ENCODE peak calls at places on chromosomes 12 and 14, in seven cellular contexts. S is IMR-90; G is CD4-positive, CD25-positive, alpha-beta regulatory T cell; I is A673; E is BE2C; D is effector memory CD4-positive, alpha-beta T cell; B is NT2/D1. K is an unnamed sample.

GRCh38 chr12:1863823-1864222 is 43.5 kb downstream of the LRTM2 start:
- DNase-seq in S (no peak), G (no peak), I (no peak), E (no peak), D (no peak), B (no peak), K (no peak)

GRCh38 chr12:76259071-76259470 is 89.1 kb downstream of the BBS10 start:
- DNase-seq in S (peak; percentile 44), G (no peak), I (peak; percentile 39), E (no peak), D (no peak), B (peak; percentile 32), K (no peak)

GRCh38 chr12:48004039-48004940 is at the start of gene COL2A1:
- DNase-seq in S (peak; percentile 12), G (no peak), I (peak; percentile 47), E (peak; percentile 37), D (no peak), B (no peak), K (no peak)

GRCh38 chr12:23847857-23848256 is 101.6 kb downstream of the SOX5 start:
- DNase-seq in S (no peak), G (no peak), I (no peak), E (no peak), D (no peak), B (no peak), K (no peak)

GRCh38 chr14:35480119-35480769 is 53.7 kb upstream of the INSM2 start:
- DNase-seq in S (peak; percentile 3), G (no peak), I (no peak), E (no peak), D (no peak), B (no peak), K (no peak)

GRCh38 chr12:81644503-81644902 is 114.6 kb downstream of the PPFIA2 start:
- DNase-seq in S (peak; percentile 36), G (no peak), I (peak; percentile 65), E (no peak), D (no peak), B (peak; percentile 6), K (no peak)

GRCh38 chr12:40202095-40203059 is 22.4 kb upstream of the LRRK2 start:
- DNase-seq in S (no peak), G (no peak), I (no peak), E (no peak), D (no peak), B (no peak), K (no peak)

GRCh38 chr12:56645201-56645716 is 525 bp downstream of the ATP5F1B start:
- DNase-seq in S (no peak), G (no peak), I (no peak), E (no peak), D (no peak), B (no peak), K (no peak)

GRCh38 chr14:55430024-55430690 is 10.3 kb downstream of the TBPL2 start:
- DNase-seq in S (peak; percentile 86), G (peak; percentile 27), I (peak; percentile 72), E (peak; percentile 52), D (peak; percentile 31), B (peak; percentile 13), K (no peak)

GRCh38 chr12:65602579-65603295 is 221.5 kb upstream of the HMGA2 start:
- DNase-seq in S (peak; percentile 97), G (no peak), I (peak; percentile 92), E (peak; percentile 60), D (no peak), B (peak; percentile 65), K (peak; percentile 63)

GRCh38 chr14:94681300-94682060 is 69.3 kb downstream of the SERPINA3 start:
- DNase-seq in S (peak; percentile 42), G (no peak), I (peak; percentile 56), E (no peak), D (no peak), B (peak; percentile 43), K (peak; percentile 43)

GRCh38 chr12:101110856-101111255 is 99.2 kb downstream of the SLC5A8 start:
- DNase-seq in S (no peak), G (no peak), I (no peak), E (no peak), D (no peak), B (no peak), K (no peak)

GRCh38 chr12:26678697-26679660 is 154.0 kb downstream of the ITPR2 start:
- DNase-seq in S (peak; percentile 32), G (no peak), I (peak; percentile 94), E (no peak), D (no peak), B (peak; percentile 85), K (peak; percentile 47)

GRCh38 chr14:65069874-65070709 is 32.2 kb downstream of the MAX start:
- DNase-seq in S (no peak), G (no peak), I (no peak), E (no peak), D (no peak), B (no peak), K (no peak)

GRCh38 chr12:106137456-106138278 is 1.1 kb downstream of the NUAK1 start:
- DNase-seq in S (peak; percentile 15), G (no peak), I (no peak), E (no peak), D (no peak), B (no peak), K (no peak)

GRCh38 chr12:48999371-49000131 is at the start of gene DDN:
- DNase-seq in S (peak; percentile 52), G (peak; percentile 27), I (peak; percentile 85), E (peak; percentile 95), D (peak; percentile 22), B (no peak), K (no peak)

GRCh38 chr12:54385251-54385914 is 850 bp upstream of the ZNF385A start:
- DNase-seq in S (no peak), G (no peak), I (no peak), E (no peak), D (no peak), B (no peak), K (no peak)

GRCh38 chr12:13534242-13534641 is 337.7 kb downstream of the EMP1 start:
- DNase-seq in S (no peak), G (no peak), I (no peak), E (no peak), D (no peak), B (no peak), K (no peak)

GRCh38 chr12:81809829-81810595 is 50.9 kb upstream of the PPFIA2 start:
- DNase-seq in S (no peak), G (no peak), I (peak; percentile 77), E (no peak), D (no peak), B (no peak), K (no peak)

GRCh38 chr12:53757095-53757770 is 5.5 kb upstream of the CISTR start:
- DNase-seq in S (peak; percentile 55), G (peak; percentile 66), I (peak; percentile 86), E (peak; percentile 77), D (peak; percentile 70), B (peak; percentile 88), K (peak; percentile 98)

GRCh38 chr12:23253191-23253590 is 628.2 kb downstream of the ETNK1 start:
- DNase-seq in S (no peak), G (no peak), I (no peak), E (no peak), D (no peak), B (no peak), K (no peak)

GRCh38 chr12:58671196-58671595 is 249.1 kb downstream of the LRIG3 start:
- DNase-seq in S (no peak), G (no peak), I (no peak), E (no peak), D (no peak), B (no peak), K (no peak)

GRCh38 chr14:104288272-104288671 is 149.9 kb downstream of the KIF26A start:
- DNase-seq in S (no peak), G (no peak), I (no peak), E (no peak), D (no peak), B (no peak), K (no peak)

GRCh38 chr14:89428163-89428523 is 11.1 kb upstream of the FOXN3 start:
- DNase-seq in S (no peak), G (no peak), I (no peak), E (no peak), D (no peak), B (no peak), K (no peak)

GRCh38 chr14:89428556-89429196 is 11.6 kb upstream of the FOXN3 start:
- DNase-seq in S (peak; percentile 22), G (no peak), I (no peak), E (no peak), D (no peak), B (no peak), K (no peak)

GRCh38 chr14:89429206-89430091 is 12.4 kb upstream of the FOXN3 start:
- DNase-seq in S (peak; percentile 19), G (no peak), I (peak; percentile 9), E (no peak), D (no peak), B (no peak), K (no peak)

GRCh38 chr14:89425931-89426330 is 8.9 kb upstream of the FOXN3 start:
- DNase-seq in S (peak; percentile 99), G (no peak), I (no peak), E (no peak), D (no peak), B (no peak), K (no peak)

GRCh38 chr14:89427426-89428162 is 10.6 kb upstream of the FOXN3 start:
- DNase-seq in S (no peak), G (no peak), I (no peak), E (no peak), D (no peak), B (no peak), K (no peak)
- H3K4me3 ChIP-seq in S (no peak overlapping the region), G (no peak overlapping the region), I (no peak overlapping the region), E (no peak overlapping the region), D (no peak overlapping the region), B (no peak overlapping the region), K (no peak overlapping the region)

DNA sequence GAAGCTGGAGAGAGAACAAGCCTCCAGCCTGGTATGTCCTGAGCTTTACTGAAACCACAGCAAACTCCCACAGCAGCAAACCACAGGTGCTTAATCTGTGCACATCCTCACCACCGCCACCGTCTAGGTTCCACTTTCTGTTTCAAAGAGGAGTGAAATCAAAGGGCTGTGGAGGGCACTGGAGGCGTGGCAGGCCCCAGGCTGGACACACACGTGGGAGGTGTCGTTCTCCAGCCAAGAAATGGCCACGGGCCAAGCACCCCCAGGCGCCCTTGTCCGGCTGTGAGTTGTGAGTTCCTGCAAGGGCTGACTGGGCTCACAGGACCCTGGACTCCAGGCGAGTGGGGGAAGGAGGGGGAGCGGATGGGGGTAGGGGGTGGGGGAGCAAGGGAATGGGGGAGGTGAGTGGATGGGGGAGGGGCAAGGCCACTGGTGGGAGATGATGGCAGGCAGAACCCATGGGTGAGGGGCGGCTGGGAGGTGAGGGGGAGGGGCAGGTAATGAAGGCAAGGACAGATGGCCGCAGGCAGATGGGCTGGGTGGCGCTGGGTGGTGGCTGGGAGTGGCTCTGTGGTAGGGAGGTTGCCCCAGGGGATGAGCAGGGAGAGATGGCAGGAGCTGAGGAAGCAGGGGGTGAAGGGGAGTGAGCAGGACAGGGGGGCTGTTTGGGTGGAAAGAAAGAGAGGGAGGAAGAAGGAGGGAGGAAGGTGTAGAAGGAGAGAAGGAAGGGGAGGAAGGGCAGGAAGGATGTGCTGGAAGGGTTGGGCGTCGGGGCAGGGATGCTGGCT is 86.7 kb downstream of the NCOR2 start:
- DNase-seq in S (peak; percentile 47), G (no peak), I (no peak), E (peak; percentile 87), D (peak; percentile 34), B (no peak), K (no peak)
- H3K4me1 ChIP-seq in S (peaks cover 7% of the 10 kb centered on the region), G (peaks cover 13% of the 10 kb centered on the region), I (no peaks in the 10 kb centered on the region), E (peaks cover 14% of the 10 kb centered on the region), D (peaks cover 8% of the 10 kb centered on the region), B (peaks cover 28% of the 10 kb centered on the region), K (no peaks in the 10 kb centered on the region)

GRCh38 chr12:89346741-89347324 is 5.5 kb downstream of the DUSP6 start:
- DNase-seq in S (peak; percentile 77), G (no peak), I (peak; percentile 97), E (no peak), D (no peak), B (no peak), K (no peak)
- H3K4me3 ChIP-seq in S (no peak overlapping the region), G (peak overlapping the region; percentile 58), I (peak overlapping the region; percentile 68), E (no peak overlapping the region), D (no peak overlapping the region), B (no peak overlapping the region), K (no peak overlapping the region)

GRCh38 chr12:6534158-6534913 is at the start of gene GAPDH:
- DNase-seq in S (peak; percentile 97), G (peak; percentile 75), I (peak; percentile 99), E (peak; percentile 95), D (peak; percentile 76), B (peak; percentile 100), K (no peak)
- H3K4me1 ChIP-seq in S (peaks cover 12% of the 10 kb centered on the region), G (peaks cover 66% of the 10 kb centered on the region), I (peaks cover 41% of the 10 kb centered on the region), E (peaks cover 9% of the 10 kb centered on the region), D (peaks cover 52% of the 10 kb centered on the region), B (peaks cover 32% of the 10 kb centered on the region), K (peaks cover 4% of the 10 kb centered on the region)